ENCODE peak calls at places on chromosome 22, in five cellular contexts. R is fibroblast of lung, Z is H9, I is esophagus squamous epithelium, W is right lobe of liver. T is an unnamed sample. For H3K4me1, the result is how much of the 10 kb centered on the place peaks cover.

GRCh38 chr22:48152154-48152775 is 1389.8 kb downstream of the TBC1D22A start:
- DNase-seq in W (no peak), Z (no peak), I (no peak), R (no peak), T (no peak)

GRCh38 chr22:28882878-28883656 is at the start of gene ZNRF3:
- DNase-seq in I (peak), W (peak), Z (peak), R (peak), T (peak)

GRCh38 chr22:33247758-33248157 is 189.6 kb upstream of the SYN3 start:
- DNase-seq in Z (no peak), W (no peak), I (no peak), R (no peak), T (no peak)

GRCh38 chr22:48882636-48883200 is 945.0 kb downstream of the BRD1 start:
- DNase-seq in I (no peak), R (no peak), W (no peak), Z (no peak), T (no peak)

GRCh38 chr22:36613958-36614357 is 85.0 kb upstream of the EIF3D start:
- DNase-seq in I (no peak), Z (no peak), W (no peak), R (no peak), T (peak)

GRCh38 chr22:49027122-49027670 is 800.5 kb downstream of the BRD1 start:
- DNase-seq in W (no peak), R (no peak), Z (no peak), I (no peak), T (no peak)

GRCh38 chr22:20438678-20439492 is 1.3 kb upstream of the SCARF2 start:
- DNase-seq in W (no peak), I (no peak), Z (peak), R (no peak), T (no peak)

GRCh38 chr22:37892566-37893338 is 13.3 kb upstream of the MICALL1 start:
- DNase-seq in I (no peak), W (peak), R (peak), Z (no peak), T (no peak)

GRCh38 chr22:20536590-20537324 is 29.3 kb downstream of the MED15 start:
- DNase-seq in Z (no peak), W (no peak), R (no peak), I (no peak), T (no peak)

GRCh38 chr22:24707477-24707816 is 67.1 kb downstream of the PIWIL3 start:
- DNase-seq in I (no peak), R (no peak), Z (peak), W (no peak), T (no peak)

GRCh38 chr22:33894036-33894435 is 26.2 kb downstream of the LARGE1 start:
- DNase-seq in R (no peak), Z (no peak), I (no peak), W (no peak), T (no peak)

GRCh38 chr22:43057641-43058040 is 31.6 kb downstream of the TTLL1 start:
- DNase-seq in I (no peak), Z (no peak), W (no peak), R (no peak), T (no peak)

GRCh38 chr22:48936391-48936790 is 891.3 kb downstream of the BRD1 start:
- DNase-seq in W (no peak), R (no peak), I (no peak), Z (no peak), T (no peak)

GRCh38 chr22:41377846-41378245 is 3.9 kb upstream of the TEF start:
- DNase-seq in W (no peak), I (no peak), R (no peak), Z (no peak), T (no peak)

GRCh38 chr22:43233529-43233928 is 46.6 kb upstream of the TTLL12 start:
- DNase-seq in R (no peak), Z (no peak), W (peak), I (no peak), T (no peak)

GRCh38 chr22:31983911-31984661 is 39.8 kb downstream of the YWHAH start:
- DNase-seq in I (no peak), R (no peak), W (no peak), Z (no peak), T (no peak)

GRCh38 chr22:39136317-39136716 is 16.2 kb downstream of the CBX7 start:
- DNase-seq in W (no peak), I (no peak), Z (no peak), R (no peak), T (no peak)

GRCh38 chr22:48362736-48363404 is 1464.8 kb downstream of the BRD1 start:
- DNase-seq in I (no peak), R (no peak), Z (no peak), W (no peak), T (no peak)

GRCh38 chr22:30406400-30406799 is 9.6 kb downstream of the SEC14L2 start:
- DNase-seq in R (no peak), I (no peak), W (no peak), Z (no peak), T (no peak)

GRCh38 chr22:42310301-42310981 is 40.0 kb upstream of the TCF20 start:
- DNase-seq in Z (no peak), W (no peak), I (no peak), R (no peak), T (no peak)

GRCh38 chr22:37544955-37545702 is 15.2 kb upstream of the CDC42EP1 start:
- DNase-seq in W (peak), Z (peak), I (no peak), R (peak), T (no peak)

GRCh38 chr22:36363378-36363931 is 24.3 kb downstream of the MYH9 start:
- DNase-seq in I (no peak), Z (no peak), R (no peak), W (no peak), T (no peak)

GRCh38 chr22:36740716-36741115 is 35.2 kb downstream of the IFT27 start:
- DNase-seq in R (no peak), Z (peak), W (no peak), I (no peak), T (no peak)

GRCh38 chr22:48135641-48136040 is 1373.2 kb downstream of the TBC1D22A start:
- DNase-seq in W (no peak), I (no peak), R (no peak), Z (no peak), T (no peak)

GRCh38 chr22:23219787-23220484 is 39.6 kb downstream of the BCR start:
- DNase-seq in R (peak), I (no peak), W (peak), Z (no peak), T (peak)

GRCh38 chr22:44225091-44225689 is 44.5 kb downstream of the PARVG start:
- DNase-seq in W (no peak), I (no peak), R (no peak), Z (no peak), T (no peak)

GRCh38 chr22:19992481-19992911 is 24.1 kb downstream of the ARVCF start:
- DNase-seq in I (no peak), R (no peak), W (peak), Z (no peak), T (no peak)

GRCh38 chr22:37105154-37105553 is 4.4 kb downstream of the TMPRSS6 start:
- DNase-seq in Z (no peak), W (no peak), I (no peak), R (no peak), T (no peak)

GRCh38 chr22:21964918-21965484 is 12.4 kb upstream of the PPM1F start:
- DNase-seq in W (no peak), Z (no peak), I (no peak), R (no peak), T (no peak)

GRCh38 chr22:50406416-50407170 is 63.5 kb downstream of the PPP6R2 start:
- DNase-seq in Z (no peak), I (no peak), W (no peak), R (no peak), T (no peak)

GRCh38 chr22:50403701-50404101 is 60.6 kb downstream of the PPP6R2 start:
- DNase-seq in Z (no peak), R (peak), W (peak), I (no peak), T (no peak)

GRCh38 chr22:50408311-50408710 is 65.2 kb downstream of the PPP6R2 start:
- DNase-seq in I (no peak), R (no peak), Z (no peak), W (no peak), T (no peak)
- H3K4me1 ChIP-seq in I (under half), R (under half), Z (under half), W (under half), T (under half)

GRCh38 chr22:27537481-27537891 is 264.1 kb downstream of the MN1 start:
- DNase-seq in I (no peak), R (peak), W (no peak), Z (no peak), T (no peak)

GRCh38 chr22:27531782-27532530 is 269.6 kb downstream of the MN1 start:
- DNase-seq in I (no peak), Z (no peak), R (peak), W (no peak), T (peak)

GRCh38 chr22:27535452-27535851 is 266.1 kb downstream of the MN1 start:
- DNase-seq in Z (no peak), I (no peak), W (no peak), R (no peak), T (no peak)

GRCh38 chr22:27534720-27535125 is 266.8 kb downstream of the MN1 start:
- DNase-seq in I (no peak), Z (no peak), R (peak), W (no peak), T (peak)

GRCh38 chr22:27533105-27533504 is 268.5 kb downstream of the MN1 start:
- DNase-seq in W (no peak), I (no peak), R (no peak), Z (no peak), T (no peak)
- H3K4me1 ChIP-seq in W (under half), I (under half), R (under half), Z (under half), T (under half)

GRCh38 chr22:45548991-45549736 is 46.5 kb downstream of the FBLN1 start:
- DNase-seq in R (peak), W (no peak), I (no peak), Z (no peak), T (peak)

GRCh38 chr22:45549739-45550138 is 47.1 kb downstream of the FBLN1 start:
- DNase-seq in I (no peak), W (no peak), Z (no peak), R (peak), T (no peak)

GRCh38 chr22:45550891-45551290 is 48.2 kb downstream of the FBLN1 start:
- DNase-seq in W (no peak), Z (no peak), I (no peak), R (no peak), T (no peak)

GRCh38 chr22:45551310-45552016 is 48.8 kb downstream of the FBLN1 start:
- DNase-seq in Z (no peak), I (no peak), W (no peak), R (no peak), T (no peak)

DNA sequence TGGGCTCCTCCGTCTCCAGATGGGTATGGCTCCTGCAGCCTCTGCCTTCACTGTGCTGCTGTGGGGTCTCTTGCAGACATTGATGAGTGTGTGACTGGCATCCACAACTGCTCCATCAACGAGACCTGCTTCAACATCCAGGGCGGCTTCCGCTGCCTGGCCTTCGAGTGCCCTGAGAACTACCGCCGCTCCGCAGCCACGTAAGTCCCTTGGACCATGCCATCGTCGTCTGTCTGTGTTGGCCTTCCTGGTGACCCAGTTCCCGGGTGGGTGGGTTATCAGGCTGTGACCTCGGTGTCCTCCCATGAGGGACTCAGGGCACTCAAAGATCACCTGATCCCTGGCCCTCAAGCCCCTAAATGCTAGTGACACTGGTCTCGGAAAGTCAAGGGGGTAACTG is 47.7 kb downstream of the FBLN1 start:
- DNase-seq in I (no peak), R (no peak), W (no peak), Z (no peak), T (no peak)
- H3K4me1 ChIP-seq in I (half or more), R (under half), W (under half), Z (under half), T (under half)

GRCh38 chr22:17792854-17793434 is 18.7 kb upstream of the BID start:
- DNase-seq in I (no peak), W (no peak), Z (no peak), R (no peak), T (no peak)
- H3K4me1 ChIP-seq in I (under half), W (under half), Z (under half), R (under half), T (under half)

DNA sequence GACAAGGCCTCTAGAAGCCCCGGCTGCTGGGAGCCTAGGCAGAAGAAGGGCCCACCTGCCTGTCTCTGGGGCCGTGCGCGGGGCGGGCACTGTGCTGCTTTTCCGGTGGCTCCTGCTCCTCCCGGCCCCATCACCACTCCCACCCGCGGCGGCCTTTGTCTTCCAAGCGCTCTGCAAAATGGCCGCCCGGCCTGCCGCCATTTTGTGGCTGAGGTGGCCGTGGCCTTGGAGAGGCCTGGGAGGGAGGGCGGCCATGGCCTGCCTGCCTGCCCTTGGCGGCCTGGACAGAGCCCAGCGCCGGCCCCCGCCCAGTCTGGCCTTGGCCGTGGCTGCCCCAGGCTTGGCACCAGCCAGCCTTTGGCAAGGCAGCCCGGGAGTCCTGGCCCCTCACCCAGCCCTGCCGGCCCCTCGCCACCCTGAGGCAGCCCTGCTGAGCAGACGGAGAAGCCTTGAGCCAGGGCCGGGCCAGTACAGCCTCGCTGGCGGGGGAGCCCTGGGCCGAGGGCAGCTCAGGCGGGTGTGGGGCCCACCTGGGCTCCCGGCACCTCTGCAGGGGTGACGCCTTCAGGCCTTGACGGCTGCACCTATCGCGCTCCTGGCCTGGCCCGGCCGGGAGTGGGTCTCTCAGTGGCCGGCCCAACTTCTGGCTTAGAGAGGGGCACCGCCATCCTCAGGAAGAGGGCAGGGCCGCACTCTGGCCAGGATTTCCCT is 46.0 kb upstream of the PPARA start:
- DNase-seq in I (no peak), R (no peak), W (no peak), Z (no peak), T (peak)
- H3K4me1 ChIP-seq in I (half or more), R (half or more), W (half or more), Z (under half), T (half or more)